ENCODE peak calls at places on chromosomes 7 and 10, in seven cellular contexts. G is A549; D is endothelial cell of umbilical vein; H is cardiac muscle cell; P is colonic mucosa; N is CD8-positive, alpha-beta memory T cell; Z is WERI-Rb-1. R is an unnamed sample.

GRCh38 chr7:66258409-66258808 is 53.3 kb downstream of the TPST1 start:
- DNase-seq in G (no peak), D (no peak), H (no peak), P (no peak), N (no peak), Z (no peak), R (no peak)

GRCh38 chr7:38709123-38709522 is 78.0 kb upstream of the AMPH start:
- DNase-seq in G (no peak), D (no peak), H (no peak), P (no peak), N (no peak), Z (no peak), R (no peak)

GRCh38 chr10:62754963-62755362 is 49.6 kb upstream of the ADO start:
- DNase-seq in G (no peak), D (no peak), H (no peak), P (no peak), N (no peak), Z (no peak), R (no peak)

GRCh38 chr10:35421553-35422178 is 85.4 kb downstream of the CCNY start:
- DNase-seq in G (peak), D (peak), H (no peak), P (no peak), N (no peak), Z (no peak), R (no peak)

GRCh38 chr7:155518633-155519032 is 27.7 kb downstream of the CNPY1 start:
- DNase-seq in G (no peak), D (no peak), H (no peak), P (no peak), N (no peak), Z (no peak), R (no peak)

GRCh38 chr10:11113156-11113555 is 95.5 kb downstream of the CELF2 start:
- DNase-seq in G (no peak), D (no peak), H (no peak), P (no peak), N (peak), Z (no peak), R (peak)

GRCh38 chr10:49080965-49081364 is 34.4 kb downstream of the VSTM4 start:
- DNase-seq in G (no peak), D (no peak), H (no peak), P (no peak), N (no peak), Z (no peak), R (no peak)

GRCh38 chr10:66625709-66626590 is 299.9 kb upstream of the LRRTM3 start:
- DNase-seq in G (no peak), D (no peak), H (no peak), P (no peak), N (no peak), Z (no peak), R (no peak)

GRCh38 chr7:16644987-16645592 is 464 bp downstream of the ANKMY2 start:
- DNase-seq in G (peak), D (no peak), H (no peak), P (peak), N (no peak), Z (peak), R (peak)

GRCh38 chr7:91327341-91327740 is 63.1 kb downstream of the FZD1 start:
- DNase-seq in G (no peak), D (no peak), H (no peak), P (no peak), N (no peak), Z (no peak), R (no peak)

GRCh38 chr10:44051584-44052385 is 333.1 kb downstream of the CXCL12 start:
- DNase-seq in G (no peak), D (no peak), H (no peak), P (no peak), N (no peak), Z (no peak), R (no peak)

GRCh38 chr7:85806321-85806720 is 619.5 kb upstream of the SEMA3D start:
- DNase-seq in G (no peak), D (no peak), H (peak), P (no peak), N (no peak), Z (no peak), R (no peak)

GRCh38 chr10:76946268-76946667 is 691.3 kb downstream of the KCNMA1 start:
- DNase-seq in G (no peak), D (no peak), H (no peak), P (no peak), N (no peak), Z (no peak), R (no peak)

GRCh38 chr10:4650109-4650508 is 175.9 kb upstream of the AKR1E2 start:
- DNase-seq in G (no peak), D (peak), H (no peak), P (no peak), N (no peak), Z (no peak), R (no peak)

GRCh38 chr7:96319444-96319843 is 2.5 kb downstream of the SLC25A13 start:
- DNase-seq in G (no peak), D (peak), H (no peak), P (no peak), N (no peak), Z (no peak), R (no peak)

GRCh38 chr7:28408105-28408973 is 4.0 kb upstream of the CREB5 start:
- DNase-seq in G (no peak), D (no peak), H (peak), P (no peak), N (no peak), Z (no peak), R (no peak)
- H3K4me3 ChIP-seq in G (peak), D (no peak), H (peak), P (no peak), N (no peak), Z (no peak), R (no peak)

DNA sequence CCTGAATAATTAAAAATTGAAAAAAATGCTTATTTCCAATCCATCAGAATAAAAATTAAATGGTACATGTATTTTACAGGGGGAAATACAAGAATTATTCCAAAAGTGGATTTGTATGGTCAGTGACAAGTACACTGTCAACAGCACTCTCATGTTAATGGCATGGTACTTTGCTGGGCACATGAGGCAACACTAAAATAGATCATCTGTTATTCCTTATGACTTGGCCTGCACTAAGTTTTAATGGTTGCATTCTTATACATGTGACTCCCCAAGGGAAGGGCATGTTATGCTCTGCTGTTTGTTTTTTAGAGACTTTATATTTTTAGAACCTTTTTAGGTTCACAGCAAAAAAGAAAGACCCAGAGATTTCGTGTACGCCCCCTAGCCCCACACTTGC is 128.3 kb downstream of the CPEB3 start:
- DNase-seq in G (no peak), D (no peak), H (no peak), P (no peak), N (no peak), Z (no peak), R (no peak)
- H3K27ac ChIP-seq in G (no peak), D (no peak), H (no peak), P (no peak), N (no peak), Z (no peak), R (no peak)

GRCh38 chr7:2269468-2270460 is 27.7 kb downstream of the NUDT1 start:
- DNase-seq in G (no peak), D (peak), H (no peak), P (no peak), N (no peak), Z (no peak), R (no peak)
- H3K4me3 ChIP-seq in G (no peak), D (no peak), H (no peak), P (no peak), N (no peak), Z (no peak), R (no peak)

GRCh38 chr7:608361-608760 is 88.7 kb upstream of the PDGFA start:
- DNase-seq in G (no peak), D (peak), H (no peak), P (no peak), N (no peak), Z (no peak), R (no peak)
- H3K27ac ChIP-seq in G (no peak), D (peak), H (peak), P (no peak), N (no peak), Z (no peak), R (peak)

GRCh38 chr10:29811751-29812427 is 177.1 kb upstream of the SVIL start:
- DNase-seq in G (peak), D (peak), H (no peak), P (peak), N (peak), Z (no peak), R (peak)
- H3K4me3 ChIP-seq in G (no peak), D (no peak), H (no peak), P (no peak), N (no peak), Z (no peak), R (no peak)

GRCh38 chr10:132149917-132150316 is 36.8 kb upstream of the DPYSL4 start:
- DNase-seq in G (no peak), D (no peak), H (no peak), P (no peak), N (no peak), Z (no peak), R (no peak)

GRCh38 chr10:132151951-132152505 is 34.7 kb upstream of the DPYSL4 start:
- DNase-seq in G (no peak), D (no peak), H (no peak), P (no peak), N (no peak), Z (no peak), R (no peak)

GRCh38 chr10:132152896-132153580 is 33.7 kb upstream of the DPYSL4 start:
- DNase-seq in G (no peak), D (no peak), H (no peak), P (no peak), N (no peak), Z (no peak), R (no peak)

GRCh38 chr10:132150777-132151176 is 36.0 kb upstream of the DPYSL4 start:
- DNase-seq in G (no peak), D (no peak), H (no peak), P (no peak), N (no peak), Z (no peak), R (no peak)

DNA sequence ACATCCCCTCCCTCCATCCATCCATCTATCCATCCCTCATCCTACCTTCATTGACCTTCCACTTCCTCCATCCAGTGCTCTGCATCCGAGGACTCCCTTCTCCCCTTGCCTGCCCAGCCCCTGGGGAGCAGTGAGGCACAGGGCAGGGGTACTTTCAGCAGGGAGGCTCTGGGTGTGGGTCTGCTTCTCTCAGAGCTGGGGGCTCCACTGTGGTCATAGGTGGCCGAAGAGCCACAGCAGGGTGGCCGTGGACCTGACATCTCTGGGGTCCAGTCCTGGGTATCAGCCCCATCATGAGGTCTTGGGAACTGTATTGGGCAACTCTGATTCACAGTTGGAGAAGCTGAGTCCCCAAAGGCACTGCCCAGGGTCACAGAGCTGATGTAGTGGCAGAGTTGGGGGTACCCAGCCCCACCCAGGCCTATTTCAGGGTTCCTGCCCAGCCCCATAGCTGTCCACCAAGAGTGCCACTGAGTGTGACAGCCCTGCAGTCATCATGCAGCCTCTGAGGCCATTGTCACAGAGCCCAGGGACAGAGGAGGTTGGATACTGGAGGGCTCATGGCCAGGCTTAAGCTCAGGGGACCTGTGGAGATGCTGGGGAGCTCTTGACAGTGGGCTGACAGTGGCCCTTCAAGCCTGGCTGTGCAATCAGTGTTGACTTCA is 35.3 kb upstream of the DPYSL4 start:
- DNase-seq in G (no peak), D (no peak), H (no peak), P (no peak), N (no peak), Z (no peak), R (no peak)
- H3K27ac ChIP-seq in G (no peak), D (no peak), H (no peak), P (no peak), N (no peak), Z (no peak), R (no peak)

GRCh38 chr7:2821842-2822507 is 22.1 kb downstream of the GNA12 start:
- DNase-seq in G (no peak), D (no peak), H (no peak), P (no peak), N (no peak), Z (no peak), R (no peak)
- H3K4me3 ChIP-seq in G (no peak), D (no peak), H (no peak), P (no peak), N (no peak), Z (no peak), R (no peak)

DNA sequence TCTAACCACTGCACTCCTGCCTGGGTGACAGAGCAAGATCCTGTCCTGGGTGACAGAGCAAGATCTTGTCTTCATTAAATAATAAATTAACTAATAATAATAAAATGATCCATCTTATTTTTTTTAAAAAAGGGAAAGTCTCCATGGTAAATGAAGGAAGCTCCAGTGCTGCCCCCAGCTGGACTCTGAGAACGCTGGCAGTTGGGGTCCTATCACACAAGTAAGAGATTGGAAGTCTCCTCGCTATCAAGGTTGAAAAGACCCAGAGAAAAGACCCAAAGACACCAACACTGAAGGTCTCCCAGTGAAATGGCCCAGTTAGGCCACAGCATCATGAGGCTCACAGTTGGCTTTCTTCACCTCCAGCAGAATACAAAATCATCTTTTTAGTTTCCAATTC is 13.8 kb upstream of the C10orf67 start:
- DNase-seq in G (no peak), D (no peak), H (peak), P (no peak), N (no peak), Z (no peak), R (no peak)
- H3K27ac ChIP-seq in G (no peak), D (no peak), H (no peak), P (no peak), N (no peak), Z (no peak), R (no peak)

DNA sequence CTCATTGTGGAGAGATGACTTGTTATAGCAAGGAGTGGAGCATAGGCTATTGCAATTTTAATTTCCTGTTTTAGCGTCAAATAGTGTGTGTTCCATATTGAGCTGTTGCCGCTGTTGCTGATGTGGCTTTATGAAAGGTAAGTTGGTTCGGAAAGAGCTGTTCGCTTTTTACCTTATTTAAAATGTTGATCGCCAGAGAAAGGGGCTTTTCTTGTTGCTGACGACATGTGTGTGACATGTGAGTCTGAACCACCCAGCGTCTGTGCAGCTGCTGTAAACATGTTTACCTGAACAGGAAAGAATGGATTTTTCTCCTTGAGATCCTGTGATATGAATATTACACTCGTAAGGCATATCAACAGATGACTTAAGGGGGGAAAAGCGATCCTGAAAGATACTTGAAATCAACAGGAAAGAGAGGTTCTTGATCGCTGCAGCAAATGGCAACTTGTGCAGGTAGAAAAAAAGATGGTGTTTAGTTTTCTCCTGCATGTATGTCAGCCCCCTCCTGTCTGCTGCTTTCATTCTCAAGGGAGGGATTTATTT is 2.5 kb downstream of the ZEB1 start:
- DNase-seq in G (no peak), D (peak), H (peak), P (no peak), N (peak), Z (no peak), R (no peak)
- H3K4me3 ChIP-seq in G (peak), D (peak), H (peak), P (peak), N (peak), Z (peak), R (peak)

DNA sequence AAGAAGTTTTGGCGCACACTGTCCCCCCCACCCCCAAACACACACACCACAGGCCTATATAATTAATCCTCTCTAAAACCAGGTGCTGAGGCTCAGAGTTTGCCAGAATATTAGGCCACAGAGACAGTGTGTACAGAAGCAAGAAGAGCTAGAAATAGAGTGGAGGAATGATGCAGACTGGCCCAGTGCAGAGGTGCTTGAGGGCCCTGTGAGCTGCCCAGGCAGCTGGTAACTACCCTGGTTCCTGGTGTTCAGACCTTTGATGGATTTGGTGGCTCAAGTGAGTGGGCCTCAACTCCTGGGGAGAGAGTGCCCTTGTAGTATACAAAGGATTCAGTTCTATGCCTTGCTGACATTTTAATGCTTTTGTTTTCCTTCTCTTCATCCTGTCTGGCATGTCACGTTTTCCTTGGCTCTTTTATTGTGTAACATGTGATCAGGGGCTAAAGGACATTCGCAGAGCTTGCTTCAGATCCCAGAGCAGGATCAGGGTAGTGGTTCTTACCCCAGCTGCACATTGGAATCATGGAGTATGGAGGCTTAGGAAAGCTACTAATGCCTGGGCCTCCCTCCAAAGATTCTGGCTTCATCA is 20.1 kb downstream of the LRRC4 start:
- DNase-seq in G (no peak), D (peak), H (no peak), P (no peak), N (no peak), Z (no peak), R (no peak)
- H3K27ac ChIP-seq in G (no peak), D (no peak), H (peak), P (no peak), N (no peak), Z (no peak), R (no peak)

R was measured in naive thymus-derived CD4-positive, alpha-beta T cell.